ENCODE peak calls at places on chromosomes 12 and 14, in six cellular contexts. C is cardiac muscle cell; N is A549; V is CD4-positive, alpha-beta T cell; D is H9; S is keratinocyte. Y is an unnamed sample.
A peak's percentile ranks its signal among the peaks of the same experiment; 100 is the strongest.

GRCh38 chr14:52733824-52734223 is 3.9 kb downstream of the STYX start:
- DNase-seq in C (no peak), N (no peak), V (no peak), D (peak; percentile 42), S (no peak), Y (no peak)

GRCh38 chr12:84508943-84509342 is 403.7 kb downstream of the SLC6A15 start:
- DNase-seq in C (peak; percentile 33), N (no peak), V (no peak), D (no peak), S (no peak), Y (peak; percentile 43)

GRCh38 chr12:21607701-21608100 is 3.1 kb upstream of the GYS2 start:
- DNase-seq in C (peak; percentile 59), N (peak; percentile 61), V (no peak), D (no peak), S (no peak), Y (no peak)

GRCh38 chr14:45038865-45039264 is 45.1 kb upstream of the PRPF39 start:
- DNase-seq in C (no peak), N (peak; percentile 8), V (no peak), D (no peak), S (no peak), Y (no peak)

GRCh38 chr14:68678471-68678870 is 114.4 kb downstream of the ZFP36L1 start:
- DNase-seq in C (no peak), N (no peak), V (no peak), D (no peak), S (no peak), Y (no peak)

GRCh38 chr12:3882896-3883564 is 9.8 kb upstream of the PARP11 start:
- DNase-seq in C (peak; percentile 32), N (peak; percentile 34), V (no peak), D (no peak), S (no peak), Y (no peak)

GRCh38 chr12:57899010-57899662 is 42.2 kb upstream of the ATP23 start:
- DNase-seq in C (peak; percentile 64), N (no peak), V (peak; percentile 68), D (no peak), S (no peak), Y (peak; percentile 82)

GRCh38 chr12:39380090-39380489 is 62.8 kb downstream of the KIF21A start:
- DNase-seq in C (no peak), N (no peak), V (no peak), D (no peak), S (no peak), Y (no peak)

GRCh38 chr14:100890451-100890850 is 13.1 kb downstream of the RTL1 start:
- DNase-seq in C (no peak), N (no peak), V (no peak), D (no peak), S (no peak), Y (peak; percentile 18)

GRCh38 chr12:51222461-51222860 is 4.6 kb upstream of the POU6F1 start:
- DNase-seq in C (peak; percentile 23), N (peak; percentile 78), V (no peak), D (no peak), S (no peak), Y (no peak)

DNA sequence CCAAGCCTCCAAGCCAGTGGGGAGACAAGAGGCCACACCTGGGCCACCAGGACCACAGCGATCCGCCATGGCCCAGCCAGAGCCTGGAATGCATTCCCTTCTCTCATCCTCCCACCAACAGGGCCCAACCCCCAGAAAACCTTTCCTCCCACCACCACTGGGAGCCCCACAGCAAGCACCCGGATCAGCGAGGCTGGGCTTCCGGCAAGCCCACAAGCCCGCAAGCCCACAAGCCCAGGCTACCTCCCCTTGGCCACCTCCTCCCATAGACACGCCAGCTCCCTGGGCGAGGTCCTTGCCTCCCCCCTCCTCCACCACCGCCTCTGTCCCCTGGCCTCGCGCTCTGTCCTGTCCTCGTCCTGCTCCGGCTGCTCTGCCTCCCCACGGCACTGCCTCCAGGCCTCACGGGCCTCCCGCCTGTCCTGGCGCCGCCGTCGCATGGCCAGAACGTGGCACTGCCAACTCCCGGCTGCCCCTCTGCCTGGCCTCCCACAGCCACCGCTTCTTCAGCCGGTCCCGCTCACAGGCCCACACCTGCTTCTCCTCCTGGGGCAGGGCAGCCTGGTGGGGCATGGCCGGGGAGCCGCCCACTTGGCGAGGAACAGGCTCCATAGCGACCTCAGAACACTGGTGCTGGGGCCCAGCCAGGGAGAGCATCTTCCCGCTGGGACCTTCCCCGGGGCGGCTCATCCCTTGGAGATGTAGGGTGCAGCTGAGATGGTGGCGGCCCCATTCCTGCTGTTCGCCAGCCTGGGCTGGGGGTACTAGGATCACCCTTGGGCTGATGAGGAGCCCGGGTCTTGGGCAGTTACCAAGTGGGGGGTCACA is 5.6 kb downstream of the CDK2AP1 start:
- DNase-seq in C (no peak), N (no peak), V (no peak), D (no peak), S (no peak), Y (no peak)
- TF ChIP-seq CTCF in C (no peak), N (no peak), V (no peak), D (no peak), S (no peak), Y (no peak)

DNA sequence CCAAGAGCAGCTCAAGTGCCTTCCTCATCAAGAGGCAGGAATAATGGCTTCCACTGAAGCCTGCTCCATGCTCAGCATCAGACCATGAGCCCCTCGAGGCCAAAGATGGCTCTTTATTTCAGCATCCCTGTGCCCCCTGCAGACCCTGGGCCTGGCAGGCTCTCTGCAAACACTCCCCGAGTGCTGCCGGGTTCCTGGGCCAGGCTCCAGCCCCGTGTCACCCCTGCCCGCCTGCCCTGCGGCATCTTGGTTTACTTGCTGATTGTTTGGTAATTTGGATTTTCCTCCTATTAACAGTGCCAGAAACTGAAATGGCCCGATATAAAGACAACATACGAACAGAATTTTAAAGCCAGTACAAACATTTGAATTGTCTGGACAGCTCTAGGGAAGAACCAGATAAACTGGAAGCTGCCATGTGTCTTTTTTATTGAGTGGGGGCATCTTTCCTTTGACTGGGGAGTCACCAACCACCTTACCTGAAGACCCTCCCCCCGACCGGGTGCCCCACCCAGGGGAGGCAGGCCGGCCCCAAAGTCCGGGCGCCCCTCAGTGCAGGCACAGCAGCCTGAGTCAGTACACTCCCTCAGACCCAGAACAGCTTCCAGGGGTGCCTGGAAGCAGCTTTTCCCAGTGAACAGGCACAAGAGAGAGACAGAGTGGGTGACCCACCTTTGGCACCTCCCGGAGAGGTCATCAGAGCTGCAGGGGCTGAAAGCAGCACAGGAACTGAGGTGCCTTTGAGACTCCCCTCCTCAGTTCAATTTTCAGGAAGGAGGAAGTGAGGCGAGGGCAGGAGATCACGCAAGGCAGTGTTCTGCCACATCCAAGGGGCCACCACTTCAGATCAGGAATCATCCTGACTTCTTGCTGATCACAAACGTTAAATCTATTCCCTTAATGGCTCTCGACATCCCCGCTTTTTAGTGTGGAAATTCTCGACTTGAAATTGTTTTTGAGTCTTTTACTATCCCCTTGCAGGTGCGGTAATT is 30.6 kb downstream of the ITPK1 start:
- DNase-seq in C (no peak), N (no peak), V (no peak), D (no peak), S (no peak), Y (peak; percentile 62)
- H3K27ac ChIP-seq in C (peak overlapping the region; percentile 64), N (no peak overlapping the region), V (no peak overlapping the region), D (no peak overlapping the region), S (peak overlapping the region; percentile 89), Y (no peak overlapping the region)

GRCh38 chr14:74549588-74549987 is 56.0 kb downstream of the ISCA2 start:
- DNase-seq in C (peak; percentile 27), N (peak; percentile 42), V (no peak), D (no peak), S (no peak), Y (no peak)
- TF ChIP-seq CTCF in C (peak; percentile 39), N (peak; percentile 24), V (no peak), D (peak; percentile 53), S (peak; percentile 77), Y (no peak)

GRCh38 chr14:91310620-91311283 is 66.2 kb upstream of the GPR68 start:
- DNase-seq in C (no peak), N (no peak), V (no peak), D (no peak), S (no peak), Y (no peak)
- H3K27ac ChIP-seq in C (no peak overlapping the region), N (no peak overlapping the region), V (peak overlapping the region; percentile 51), D (no peak overlapping the region), S (no peak overlapping the region), Y (no peak overlapping the region)

GRCh38 chr14:49892636-49893308 is at the start of gene ARF6:
- DNase-seq in C (peak; percentile 98), N (peak; percentile 98), V (peak; percentile 86), D (peak; percentile 97), S (no peak), Y (peak; percentile 100)
- TF ChIP-seq CTCF in C (peak; percentile 21), N (peak; percentile 12), V (no peak), D (no peak), S (peak; percentile 29), Y (no peak)

GRCh38 chr12:14257734-14258467 is 107.6 kb upstream of the ATF7IP start:
- DNase-seq in C (peak; percentile 99), N (peak; percentile 94), V (peak; percentile 57), D (peak; percentile 100), S (peak; percentile 93), Y (no peak)

GRCh38 chr12:14257303-14257733 is 108.2 kb upstream of the ATF7IP start:
- DNase-seq in C (no peak), N (no peak), V (no peak), D (no peak), S (no peak), Y (peak; percentile 81)

GRCh38 chr12:14256555-14257169 is 108.8 kb upstream of the ATF7IP start:
- DNase-seq in C (peak; percentile 94), N (peak; percentile 87), V (peak; percentile 60), D (peak; percentile 81), S (no peak), Y (peak; percentile 83)

GRCh38 chr12:14258468-14258947 is 107.0 kb upstream of the ATF7IP start:
- DNase-seq in C (no peak), N (no peak), V (no peak), D (no peak), S (no peak), Y (no peak)

DNA sequence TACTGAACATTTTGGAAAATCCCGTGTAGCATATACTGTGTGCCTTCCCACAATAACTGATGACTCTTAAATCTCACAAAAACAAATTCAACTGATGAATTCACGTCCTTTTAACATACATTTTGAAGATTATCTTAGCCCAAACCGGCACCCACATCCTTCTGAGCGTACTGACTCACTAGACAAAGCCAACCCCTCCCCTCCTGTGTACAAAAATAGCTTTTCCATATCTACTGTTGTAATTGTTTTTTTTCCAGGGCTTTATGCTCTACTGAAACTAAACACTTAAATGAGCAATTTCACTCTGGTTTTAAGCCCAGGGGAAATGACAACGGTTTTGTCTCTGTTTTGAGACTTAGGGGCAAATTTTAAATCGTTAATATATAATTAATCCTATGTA is 109.3 kb upstream of the ATF7IP start:
- DNase-seq in C (peak; percentile 82), N (no peak), V (no peak), D (no peak), S (no peak), Y (no peak)
- H3K27ac ChIP-seq in C (peak overlapping the region; percentile 63), N (no peak overlapping the region), V (peak overlapping the region; percentile 68), D (peak overlapping the region; percentile 100), S (peak overlapping the region; percentile 82), Y (peak overlapping the region; percentile 98)

GRCh38 chr14:33676135-33676566 is 274.7 kb downstream of the EGLN3 start:
- DNase-seq in C (peak; percentile 74), N (peak; percentile 37), V (no peak), D (peak; percentile 89), S (no peak), Y (peak; percentile 70)
- TF ChIP-seq CTCF in C (peak; percentile 62), N (peak; percentile 9), V (no peak), D (peak; percentile 78), S (peak; percentile 72), Y (no peak)

Y was measured in left lung.